ENCODE peak calls at places on chromosomes 6 and 20, in six cellular contexts. J is GM03348, O is amniotic epithelial cell, G is HEK293T, X is mammary epithelial cell, B is EH. Q is an unnamed sample.

GRCh38 chr6:168192901-168193815 is 114.1 kb upstream of the FRMD1 start:
- DNase-seq in J (no peak), O (no peak), G (no peak), X (no peak), B (no peak), Q (no peak)

GRCh38 chr6:108737594-108738546 is 110.4 kb upstream of the ARMC2 start:
- DNase-seq in J (peak), O (peak), G (no peak), X (peak), B (peak), Q (peak)

GRCh38 chr20:62717933-62718332 is 9.3 kb downstream of the NTSR1 start:
- DNase-seq in J (no peak), O (no peak), G (no peak), X (no peak), B (peak), Q (no peak)

GRCh38 chr20:16273812-16274560 is 299.3 kb downstream of the KIF16B start:
- DNase-seq in J (no peak), O (no peak), G (no peak), X (no peak), B (no peak), Q (no peak)

GRCh38 chr6:53731906-53732636 is 62.7 kb upstream of the LRRC1 start:
- DNase-seq in J (no peak), O (peak), G (no peak), X (no peak), B (peak), Q (no peak)

GRCh38 chr6:164756142-164756541 is 553.3 kb downstream of the C6orf118 start:
- DNase-seq in J (no peak), O (no peak), G (no peak), X (no peak), B (no peak), Q (no peak)

GRCh38 chr6:90694802-90695201 is 107.9 kb upstream of the MAP3K7 start:
- DNase-seq in J (no peak), O (no peak), G (no peak), X (no peak), B (no peak), Q (no peak)

GRCh38 chr20:45268531-45268930 is 14.2 kb upstream of the SLPI start:
- DNase-seq in J (no peak), O (peak), G (no peak), X (no peak), B (no peak), Q (no peak)

GRCh38 chr6:165439928-165440554 is 130.6 kb upstream of the C6orf118 start:
- DNase-seq in J (peak), O (peak), G (peak), X (peak), B (no peak), Q (peak)

GRCh38 chr6:104186836-104187235 is 672.9 kb downstream of the HACE1 start:
- DNase-seq in J (no peak), O (no peak), G (no peak), X (no peak), B (no peak), Q (no peak)

GRCh38 chr20:10716855-10717254 is 43.1 kb upstream of the JAG1 start:
- DNase-seq in J (no peak), O (no peak), G (no peak), X (no peak), B (peak), Q (no peak)

GRCh38 chr6:142187209-142187608 is 40.1 kb downstream of the VTA1 start:
- DNase-seq in J (peak), O (peak), G (peak), X (no peak), B (no peak), Q (no peak)

GRCh38 chr6:84764332-84765049 is at the start of gene TBX18:
- DNase-seq in J (peak), O (peak), G (peak), X (peak), B (peak), Q (peak)

GRCh38 chr20:50992336-50992732 is 30.6 kb downstream of the KCNG1 start:
- DNase-seq in J (no peak), O (no peak), G (no peak), X (peak), B (no peak), Q (no peak)